ENCODE peak calls at places on chromosome 5, in six cellular contexts. T is lower lobe of right lung; L is pancreas; Q is left ventricle myocardium superior; N is naive thymus-derived CD8-positive, alpha-beta T cell; U is heart right ventricle. B is an unnamed sample.

GRCh38 chr5:96528816-96529474 is 95.9 kb upstream of the PCSK1 start:
- ATAC-seq in U (no peak), T (no peak), Q (no peak), L (no peak), N (no peak), B (no peak)

GRCh38 chr5:100595152-100595811 is 60.1 kb downstream of the FAM174A start:
- ATAC-seq in N (no peak), T (peak; percentile 58), U (peak; percentile 89), L (peak; percentile 98), Q (peak; percentile 88), B (peak; percentile 86)

GRCh38 chr5:95403996-95404395 is 12.8 kb downstream of the FAM81B start:
- ATAC-seq in N (no peak), Q (no peak), L (no peak), U (no peak), T (no peak), B (no peak)

GRCh38 chr5:133319244-133319643 is 267.4 kb downstream of the HSPA4 start:
- ATAC-seq in U (no peak), Q (no peak), N (no peak), L (no peak), T (no peak), B (no peak)

GRCh38 chr5:135124128-135124527 is 90.1 kb upstream of the PITX1 start:
- ATAC-seq in Q (no peak), N (no peak), T (no peak), U (no peak), L (no peak), B (no peak)

GRCh38 chr5:102856374-102856748 is 101.3 kb downstream of the PAM start:
- ATAC-seq in T (no peak), U (no peak), Q (no peak), N (no peak), L (no peak), B (no peak)

GRCh38 chr5:53424691-53425597 is 55.5 kb upstream of the FST start:
- ATAC-seq in T (no peak), N (no peak), Q (no peak), U (no peak), L (no peak), B (no peak)

GRCh38 chr5:173729079-173729765 is 112.8 kb upstream of the BOD1 start:
- ATAC-seq in U (no peak), L (no peak), N (no peak), T (peak; percentile 93), Q (no peak), B (no peak)

GRCh38 chr5:175590471-175590881 is 67.4 kb upstream of the HRH2 start:
- ATAC-seq in T (peak; percentile 83), Q (peak; percentile 51), U (peak; percentile 40), L (no peak), N (no peak), B (peak; percentile 52)

GRCh38 chr5:1540166-1540565 is 16.4 kb upstream of the LPCAT1 start:
- ATAC-seq in N (no peak), U (no peak), T (peak; percentile 29), Q (no peak), L (no peak), B (no peak)

GRCh38 chr5:14267166-14267838 is 124.2 kb downstream of the TRIO start:
- ATAC-seq in U (no peak), Q (no peak), T (no peak), L (no peak), N (no peak), B (no peak)

GRCh38 chr5:98872679-98873078 is 56.1 kb downstream of the CHD1 start:
- ATAC-seq in Q (no peak), L (no peak), U (no peak), N (no peak), T (no peak), B (no peak)

GRCh38 chr5:9644630-9645029 is 14.5 kb upstream of the TAS2R1 start:
- ATAC-seq in Q (no peak), N (no peak), U (no peak), L (no peak), T (no peak), B (peak; percentile 58)

GRCh38 chr5:131229623-131230022 is 34.2 kb upstream of the CDC42SE2 start:
- ATAC-seq in N (no peak), U (no peak), Q (no peak), L (no peak), T (no peak), B (no peak)

GRCh38 chr5:135047347-135047695 is 13.3 kb upstream of the PITX1 start:
- ATAC-seq in Q (no peak), U (no peak), T (no peak), N (no peak), L (no peak), B (peak; percentile 13)

GRCh38 chr5:154273028-154273617 is 82.6 kb downstream of the GALNT10 start:
- ATAC-seq in Q (peak; percentile 77), T (peak; percentile 80), U (peak; percentile 50), L (peak; percentile 64), N (no peak), B (peak; percentile 95)

GRCh38 chr5:128549496-128549895 is 11.5 kb upstream of the FBN2 start:
- ATAC-seq in N (no peak), U (no peak), L (no peak), T (no peak), Q (no peak), B (no peak)

GRCh38 chr5:157740211-157740610 is 3.3 kb upstream of the LSM11 start:
- ATAC-seq in N (no peak), U (no peak), T (no peak), L (no peak), Q (no peak), B (no peak)

GRCh38 chr5:5633579-5633978 is 211.1 kb downstream of the ICE1 start:
- ATAC-seq in T (peak; percentile 60), U (no peak), N (no peak), Q (no peak), L (no peak), B (no peak)

GRCh38 chr5:39302507-39302906 is 61.8 kb downstream of the C9 start:
- ATAC-seq in Q (no peak), U (no peak), N (no peak), L (no peak), T (no peak), B (no peak)

GRCh38 chr5:92923885-92924284 is 657.1 kb downstream of the NR2F1-AS1 start:
- ATAC-seq in N (no peak), Q (no peak), T (no peak), U (no peak), L (no peak), B (no peak)

GRCh38 chr5:31924005-31924404 is 250.1 kb downstream of the GOLPH3 start:
- ATAC-seq in Q (no peak), U (no peak), L (no peak), N (no peak), T (no peak), B (no peak)

GRCh38 chr5:143515829-143516228 is 112.3 kb upstream of the NR3C1 start:
- ATAC-seq in Q (peak; percentile 46), N (no peak), T (peak; percentile 23), U (peak; percentile 61), L (no peak), B (no peak)

GRCh38 chr5:74947961-74948613 is 81.9 kb upstream of the FAM169A start:
- ATAC-seq in L (peak; percentile 15), N (no peak), Q (no peak), T (no peak), U (no peak), B (no peak)

GRCh38 chr5:171512397-171512796 is 93.0 kb downstream of the FGF18 start:
- ATAC-seq in T (no peak), L (no peak), Q (no peak), U (no peak), N (no peak), B (no peak)

B was measured in esophagus mucosa.